ENCODE peak calls at places on chromosomes 3 and 15, in nine cellular contexts. One of them, this sample, is unnamed.

GRCh38 chr3:141191097-141191749 is 40.4 kb upstream of the PXYLP1 start:
- DNase-seq in K562: no peak
- DNase-seq in esophagus muscularis mucosa: no peak
- DNase-seq in stimulated activated naive CD4-positive, alpha-beta T cell treated with Interleukin-2 at 50 U/mL for 16 hours: no peak
- DNase-seq in nephron progenitor cell: no peak
- DNase-seq in T-helper 2 cell treated with Interferon-gamma antibody and Interleukin-4, amounts not matched to agents 5 μg/mL and 100 μg/mL, for 36 hours: no peak
- DNase-seq in NCI-H69: no peak
- DNase-seq in stimulated activated CD8-positive, alpha-beta memory T cell treated with anti-CD3 and anti-CD28 coated beads, Interleukin-4, amount 100 ng/mL, for 24 hours: no peak
- DNase-seq in islet precursor cell: no peak
- DNase-seq in this sample: no peak

GRCh38 chr3:110165753-110166152 is 828.4 kb upstream of the DPPA4 start:
- DNase-seq in K562: no peak
- DNase-seq in esophagus muscularis mucosa: no peak
- DNase-seq in stimulated activated naive CD4-positive, alpha-beta T cell treated with Interleukin-2 at 50 U/mL for 16 hours: no peak
- DNase-seq in nephron progenitor cell: no peak
- DNase-seq in T-helper 2 cell treated with Interferon-gamma antibody and Interleukin-4, amounts not matched to agents 5 μg/mL and 100 μg/mL, for 36 hours: no peak
- DNase-seq in NCI-H69: peak
- DNase-seq in stimulated activated CD8-positive, alpha-beta memory T cell treated with anti-CD3 and anti-CD28 coated beads, Interleukin-4, amount 100 ng/mL, for 24 hours: no peak
- DNase-seq in islet precursor cell: no peak
- DNase-seq in this sample: no peak

GRCh38 chr15:78418681-78419080 is 19.3 kb upstream of the IREB2 start:
- DNase-seq in K562: no peak
- DNase-seq in esophagus muscularis mucosa: no peak
- DNase-seq in stimulated activated naive CD4-positive, alpha-beta T cell treated with Interleukin-2 at 50 U/mL for 16 hours: no peak
- DNase-seq in nephron progenitor cell: no peak
- DNase-seq in T-helper 2 cell treated with Interferon-gamma antibody and Interleukin-4, amounts not matched to agents 5 μg/mL and 100 μg/mL, for 36 hours: no peak
- DNase-seq in NCI-H69: no peak
- DNase-seq in stimulated activated CD8-positive, alpha-beta memory T cell treated with anti-CD3 and anti-CD28 coated beads, Interleukin-4, amount 100 ng/mL, for 24 hours: no peak
- DNase-seq in islet precursor cell: peak
- DNase-seq in this sample: no peak

GRCh38 chr15:66761723-66762595 is 59.9 kb downstream of the SMAD6 start:
- DNase-seq in K562: no peak
- DNase-seq in esophagus muscularis mucosa: no peak
- DNase-seq in stimulated activated naive CD4-positive, alpha-beta T cell treated with Interleukin-2 at 50 U/mL for 16 hours: no peak
- DNase-seq in nephron progenitor cell: no peak
- DNase-seq in T-helper 2 cell treated with Interferon-gamma antibody and Interleukin-4, amounts not matched to agents 5 μg/mL and 100 μg/mL, for 36 hours: no peak
- DNase-seq in NCI-H69: no peak
- DNase-seq in stimulated activated CD8-positive, alpha-beta memory T cell treated with anti-CD3 and anti-CD28 coated beads, Interleukin-4, amount 100 ng/mL, for 24 hours: no peak
- DNase-seq in islet precursor cell: no peak
- DNase-seq in this sample: no peak

GRCh38 chr15:29102911-29103824 is 166.5 kb downstream of the NSMCE3 start:
- DNase-seq in K562: no peak
- DNase-seq in esophagus muscularis mucosa: no peak
- DNase-seq in stimulated activated naive CD4-positive, alpha-beta T cell treated with Interleukin-2 at 50 U/mL for 16 hours: no peak
- DNase-seq in nephron progenitor cell: no peak
- DNase-seq in T-helper 2 cell treated with Interferon-gamma antibody and Interleukin-4, amounts not matched to agents 5 μg/mL and 100 μg/mL, for 36 hours: no peak
- DNase-seq in NCI-H69: no peak
- DNase-seq in stimulated activated CD8-positive, alpha-beta memory T cell treated with anti-CD3 and anti-CD28 coated beads, Interleukin-4, amount 100 ng/mL, for 24 hours: no peak
- DNase-seq in islet precursor cell: peak
- DNase-seq in this sample: no peak

GRCh38 chr15:71612066-71612715 is 198.2 kb upstream of the NR2E3 start:
- DNase-seq in K562: no peak
- DNase-seq in esophagus muscularis mucosa: no peak
- DNase-seq in stimulated activated naive CD4-positive, alpha-beta T cell treated with Interleukin-2 at 50 U/mL for 16 hours: no peak
- DNase-seq in nephron progenitor cell: no peak
- DNase-seq in T-helper 2 cell treated with Interferon-gamma antibody and Interleukin-4, amounts not matched to agents 5 μg/mL and 100 μg/mL, for 36 hours: no peak
- DNase-seq in NCI-H69: no peak
- DNase-seq in stimulated activated CD8-positive, alpha-beta memory T cell treated with anti-CD3 and anti-CD28 coated beads, Interleukin-4, amount 100 ng/mL, for 24 hours: no peak
- DNase-seq in islet precursor cell: no peak
- DNase-seq in this sample: peak

GRCh38 chr15:46265664-46266063 is 630.8 kb downstream of the SQOR start:
- DNase-seq in K562: no peak
- DNase-seq in esophagus muscularis mucosa: no peak
- DNase-seq in stimulated activated naive CD4-positive, alpha-beta T cell treated with Interleukin-2 at 50 U/mL for 16 hours: no peak
- DNase-seq in nephron progenitor cell: no peak
- DNase-seq in T-helper 2 cell treated with Interferon-gamma antibody and Interleukin-4, amounts not matched to agents 5 μg/mL and 100 μg/mL, for 36 hours: no peak
- DNase-seq in NCI-H69: peak
- DNase-seq in stimulated activated CD8-positive, alpha-beta memory T cell treated with anti-CD3 and anti-CD28 coated beads, Interleukin-4, amount 100 ng/mL, for 24 hours: no peak
- DNase-seq in islet precursor cell: no peak
- DNase-seq in this sample: no peak

GRCh38 chr15:96336643-96337353 is 6.3 kb downstream of the NR2F2 start:
- DNase-seq in K562: no peak
- DNase-seq in esophagus muscularis mucosa: peak
- DNase-seq in stimulated activated naive CD4-positive, alpha-beta T cell treated with Interleukin-2 at 50 U/mL for 16 hours: no peak
- DNase-seq in nephron progenitor cell: no peak
- DNase-seq in T-helper 2 cell treated with Interferon-gamma antibody and Interleukin-4, amounts not matched to agents 5 μg/mL and 100 μg/mL, for 36 hours: no peak
- DNase-seq in NCI-H69: peak
- DNase-seq in stimulated activated CD8-positive, alpha-beta memory T cell treated with anti-CD3 and anti-CD28 coated beads, Interleukin-4, amount 100 ng/mL, for 24 hours: no peak
- DNase-seq in islet precursor cell: no peak
- DNase-seq in this sample: no peak

GRCh38 chr15:88258021-88258641 is 1.6 kb upstream of the NTRK3 start:
- DNase-seq in K562: peak
- DNase-seq in esophagus muscularis mucosa: no peak
- DNase-seq in stimulated activated naive CD4-positive, alpha-beta T cell treated with Interleukin-2 at 50 U/mL for 16 hours: no peak
- DNase-seq in nephron progenitor cell: peak
- DNase-seq in T-helper 2 cell treated with Interferon-gamma antibody and Interleukin-4, amounts not matched to agents 5 μg/mL and 100 μg/mL, for 36 hours: no peak
- DNase-seq in NCI-H69: peak
- DNase-seq in stimulated activated CD8-positive, alpha-beta memory T cell treated with anti-CD3 and anti-CD28 coated beads, Interleukin-4, amount 100 ng/mL, for 24 hours: no peak
- DNase-seq in islet precursor cell: peak
- DNase-seq in this sample: no peak

GRCh38 chr15:39597751-39598185 is 16.9 kb downstream of the THBS1 start:
- DNase-seq in K562: no peak
- DNase-seq in esophagus muscularis mucosa: no peak
- DNase-seq in stimulated activated naive CD4-positive, alpha-beta T cell treated with Interleukin-2 at 50 U/mL for 16 hours: no peak
- DNase-seq in nephron progenitor cell: no peak
- DNase-seq in T-helper 2 cell treated with Interferon-gamma antibody and Interleukin-4, amounts not matched to agents 5 μg/mL and 100 μg/mL, for 36 hours: no peak
- DNase-seq in NCI-H69: no peak
- DNase-seq in stimulated activated CD8-positive, alpha-beta memory T cell treated with anti-CD3 and anti-CD28 coated beads, Interleukin-4, amount 100 ng/mL, for 24 hours: no peak
- DNase-seq in islet precursor cell: no peak
- DNase-seq in this sample: no peak

GRCh38 chr15:101675796-101676582 is 23.8 kb upstream of the TM2D3 start:
- DNase-seq in K562: no peak
- DNase-seq in esophagus muscularis mucosa: no peak
- DNase-seq in stimulated activated naive CD4-positive, alpha-beta T cell treated with Interleukin-2 at 50 U/mL for 16 hours: no peak
- DNase-seq in nephron progenitor cell: no peak
- DNase-seq in T-helper 2 cell treated with Interferon-gamma antibody and Interleukin-4, amounts not matched to agents 5 μg/mL and 100 μg/mL, for 36 hours: no peak
- DNase-seq in NCI-H69: peak
- DNase-seq in stimulated activated CD8-positive, alpha-beta memory T cell treated with anti-CD3 and anti-CD28 coated beads, Interleukin-4, amount 100 ng/mL, for 24 hours: no peak
- DNase-seq in islet precursor cell: peak
- DNase-seq in this sample: no peak

GRCh38 chr3:14511623-14511965 is 28.5 kb downstream of the GRIP2 start:
- DNase-seq in K562: no peak
- DNase-seq in esophagus muscularis mucosa: no peak
- DNase-seq in stimulated activated naive CD4-positive, alpha-beta T cell treated with Interleukin-2 at 50 U/mL for 16 hours: no peak
- DNase-seq in nephron progenitor cell: no peak
- DNase-seq in T-helper 2 cell treated with Interferon-gamma antibody and Interleukin-4, amounts not matched to agents 5 μg/mL and 100 μg/mL, for 36 hours: no peak
- DNase-seq in NCI-H69: peak
- DNase-seq in stimulated activated CD8-positive, alpha-beta memory T cell treated with anti-CD3 and anti-CD28 coated beads, Interleukin-4, amount 100 ng/mL, for 24 hours: no peak
- DNase-seq in islet precursor cell: no peak
- DNase-seq in this sample: no peak

GRCh38 chr15:90165659-90166489 is 35.3 kb upstream of the SEMA4B start:
- DNase-seq in K562: peak
- DNase-seq in esophagus muscularis mucosa: no peak
- DNase-seq in stimulated activated naive CD4-positive, alpha-beta T cell treated with Interleukin-2 at 50 U/mL for 16 hours: peak
- DNase-seq in nephron progenitor cell: peak
- DNase-seq in T-helper 2 cell treated with Interferon-gamma antibody and Interleukin-4, amounts not matched to agents 5 μg/mL and 100 μg/mL, for 36 hours: peak
- DNase-seq in NCI-H69: peak
- DNase-seq in stimulated activated CD8-positive, alpha-beta memory T cell treated with anti-CD3 and anti-CD28 coated beads, Interleukin-4, amount 100 ng/mL, for 24 hours: peak
- DNase-seq in islet precursor cell: peak
- DNase-seq in this sample: peak

GRCh38 chr15:89332446-89332845 is 2.2 kb downstream of the POLG start:
- DNase-seq in K562: peak
- DNase-seq in esophagus muscularis mucosa: no peak
- DNase-seq in stimulated activated naive CD4-positive, alpha-beta T cell treated with Interleukin-2 at 50 U/mL for 16 hours: no peak
- DNase-seq in nephron progenitor cell: peak
- DNase-seq in T-helper 2 cell treated with Interferon-gamma antibody and Interleukin-4, amounts not matched to agents 5 μg/mL and 100 μg/mL, for 36 hours: no peak
- DNase-seq in NCI-H69: peak
- DNase-seq in stimulated activated CD8-positive, alpha-beta memory T cell treated with anti-CD3 and anti-CD28 coated beads, Interleukin-4, amount 100 ng/mL, for 24 hours: no peak
- DNase-seq in islet precursor cell: peak
- DNase-seq in this sample: no peak

GRCh38 chr15:42079401-42079908 is 14.9 kb downstream of the PLA2G4D start:
- DNase-seq in K562: peak
- DNase-seq in esophagus muscularis mucosa: no peak
- DNase-seq in stimulated activated naive CD4-positive, alpha-beta T cell treated with Interleukin-2 at 50 U/mL for 16 hours: no peak
- DNase-seq in nephron progenitor cell: no peak
- DNase-seq in T-helper 2 cell treated with Interferon-gamma antibody and Interleukin-4, amounts not matched to agents 5 μg/mL and 100 μg/mL, for 36 hours: no peak
- DNase-seq in NCI-H69: peak
- DNase-seq in stimulated activated CD8-positive, alpha-beta memory T cell treated with anti-CD3 and anti-CD28 coated beads, Interleukin-4, amount 100 ng/mL, for 24 hours: no peak
- DNase-seq in islet precursor cell: no peak
- DNase-seq in this sample: no peak

GRCh38 chr15:90571063-90571541 is 41.4 kb downstream of the CRTC3 start:
- DNase-seq in K562: peak
- DNase-seq in esophagus muscularis mucosa: no peak
- DNase-seq in stimulated activated naive CD4-positive, alpha-beta T cell treated with Interleukin-2 at 50 U/mL for 16 hours: no peak
- DNase-seq in nephron progenitor cell: no peak
- DNase-seq in T-helper 2 cell treated with Interferon-gamma antibody and Interleukin-4, amounts not matched to agents 5 μg/mL and 100 μg/mL, for 36 hours: no peak
- DNase-seq in NCI-H69: no peak
- DNase-seq in stimulated activated CD8-positive, alpha-beta memory T cell treated with anti-CD3 and anti-CD28 coated beads, Interleukin-4, amount 100 ng/mL, for 24 hours: no peak
- DNase-seq in islet precursor cell: peak
- DNase-seq in this sample: no peak

GRCh38 chr15:100833432-100834389 is 45.9 kb upstream of the ALDH1A3 start:
- DNase-seq in K562: no peak
- DNase-seq in esophagus muscularis mucosa: no peak
- DNase-seq in stimulated activated naive CD4-positive, alpha-beta T cell treated with Interleukin-2 at 50 U/mL for 16 hours: no peak
- DNase-seq in nephron progenitor cell: no peak
- DNase-seq in T-helper 2 cell treated with Interferon-gamma antibody and Interleukin-4, amounts not matched to agents 5 μg/mL and 100 μg/mL, for 36 hours: no peak
- DNase-seq in NCI-H69: peak
- DNase-seq in stimulated activated CD8-positive, alpha-beta memory T cell treated with anti-CD3 and anti-CD28 coated beads, Interleukin-4, amount 100 ng/mL, for 24 hours: no peak
- DNase-seq in islet precursor cell: no peak
- DNase-seq in this sample: no peak

GRCh38 chr3:41888368-41889076 is 73.4 kb downstream of the ULK4 start:
- DNase-seq in K562: no peak
- DNase-seq in esophagus muscularis mucosa: no peak
- DNase-seq in stimulated activated naive CD4-positive, alpha-beta T cell treated with Interleukin-2 at 50 U/mL for 16 hours: no peak
- DNase-seq in nephron progenitor cell: no peak
- DNase-seq in T-helper 2 cell treated with Interferon-gamma antibody and Interleukin-4, amounts not matched to agents 5 μg/mL and 100 μg/mL, for 36 hours: no peak
- DNase-seq in NCI-H69: no peak
- DNase-seq in stimulated activated CD8-positive, alpha-beta memory T cell treated with anti-CD3 and anti-CD28 coated beads, Interleukin-4, amount 100 ng/mL, for 24 hours: no peak
- DNase-seq in islet precursor cell: peak
- DNase-seq in this sample: no peak

This sample was measured in NCI-H146.